ENCODE peak calls at places on chromosomes 7 and 10, in seven cellular contexts. R is stomach, C is HCT116, L is endothelial cell of umbilical vein, V is breast epithelium, T is HepG2, P is prostate gland. B is an unnamed sample.

GRCh38 chr10:118960166-118961090 is 69.1 kb upstream of the NANOS1 start:
- DNase-seq in P (no peak), V (peak; percentile 73), R (no peak), T (no peak), C (no peak), L (no peak), B (no peak)

GRCh38 chr7:159033473-159033825 is 111.2 kb downstream of the VIPR2 start:
- DNase-seq in P (no peak), T (no peak), V (no peak), L (no peak), R (peak; percentile 10), C (no peak), B (no peak)

GRCh38 chr7:70154521-70155180 is 556.4 kb downstream of the AUTS2 start:
- DNase-seq in L (no peak), R (no peak), T (no peak), V (no peak), P (no peak), C (no peak), B (no peak)

GRCh38 chr7:158271646-158272045 is 316.0 kb downstream of the PTPRN2 start:
- DNase-seq in T (no peak), V (peak; percentile 25), C (no peak), R (no peak), P (no peak), L (no peak), B (peak; percentile 24)

GRCh38 chr10:34996843-34997242 is 93.3 kb downstream of the CUL2 start:
- DNase-seq in P (no peak), V (no peak), T (no peak), L (no peak), R (no peak), C (no peak), B (no peak)

GRCh38 chr7:20122073-20122472 is 95.1 kb downstream of the MACC1 start:
- DNase-seq in C (no peak), T (no peak), V (no peak), L (no peak), R (no peak), P (no peak), B (no peak)

GRCh38 chr7:155994253-155994811 is 182.1 kb upstream of the SHH start:
- DNase-seq in C (no peak), R (peak; percentile 21), P (no peak), V (peak; percentile 25), L (no peak), T (no peak), B (no peak)

GRCh38 chr7:105849122-105849855 is 27.1 kb downstream of the ATXN7L1 start:
- DNase-seq in T (peak; percentile 70), C (no peak), R (no peak), P (no peak), L (peak; percentile 58), V (no peak), B (no peak)

GRCh38 chr10:44673245-44673999 is 237.7 kb upstream of the TMEM72 start:
- DNase-seq in T (peak; percentile 6), L (no peak), P (peak; percentile 40), R (peak; percentile 40), C (no peak), V (no peak), B (no peak)

GRCh38 chr10:37534166-37534565 is 323.2 kb downstream of the ZNF248 start:
- DNase-seq in P (no peak), R (no peak), C (no peak), T (no peak), L (no peak), V (no peak), B (no peak)

GRCh38 chr10:84876116-84876999 is 548.0 kb downstream of the CCSER2 start:
- DNase-seq in C (no peak), V (no peak), L (no peak), R (no peak), P (no peak), T (peak; percentile 51), B (no peak)

GRCh38 chr10:97499561-97500296 is 1.0 kb downstream of the UBTD1 start:
- DNase-seq in C (no peak), P (peak; percentile 40), L (peak; percentile 57), V (no peak), T (no peak), R (peak; percentile 57), B (peak; percentile 92)

GRCh38 chr7:70808876-70809275 is 323.1 kb upstream of the GALNT17 start:
- DNase-seq in R (no peak), V (no peak), L (no peak), C (no peak), P (no peak), T (no peak), B (no peak)

GRCh38 chr10:29634764-29635625 is at the start of gene SVIL:
- DNase-seq in V (no peak), L (peak; percentile 67), T (peak; percentile 61), R (no peak), P (peak; percentile 56), C (no peak), B (peak; percentile 95)

GRCh38 chr10:35872666-35873065 is 230.6 kb upstream of the FZD8 start:
- DNase-seq in T (no peak), V (no peak), C (no peak), R (no peak), P (no peak), L (no peak), B (no peak)

GRCh38 chr7:50970092-50970491 is 187.4 kb upstream of the GRB10 start:
- DNase-seq in P (no peak), R (no peak), T (no peak), V (no peak), C (no peak), L (no peak), B (no peak)

GRCh38 chr7:2529161-2530075 is 9.8 kb downstream of the LFNG start:
- DNase-seq in L (peak; percentile 44), R (peak; percentile 63), T (no peak), P (no peak), C (no peak), V (no peak), B (peak; percentile 88)

GRCh38 chr10:119313645-119314044 is 106.3 kb downstream of the GRK5 start:
- DNase-seq in R (no peak), C (no peak), L (no peak), T (no peak), V (no peak), P (no peak), B (no peak)

GRCh38 chr7:68529221-68529620 is 1069.1 kb upstream of the AUTS2 start:
- DNase-seq in P (no peak), L (no peak), R (no peak), C (no peak), V (no peak), T (no peak), B (no peak)

GRCh38 chr10:340646-341045 is 205.4 kb downstream of the ZMYND11 start:
- DNase-seq in R (no peak), C (no peak), L (no peak), P (no peak), V (no peak), T (no peak), B (no peak)

GRCh38 chr7:14602851-14603250 is 299.7 kb downstream of the DGKB start:
- DNase-seq in C (no peak), T (no peak), P (no peak), L (no peak), R (no peak), V (no peak), B (no peak)

GRCh38 chr7:14600766-14601367 is 301.7 kb downstream of the DGKB start:
- DNase-seq in T (no peak), C (no peak), P (no peak), L (no peak), R (no peak), V (no peak), B (no peak)

GRCh38 chr7:14598978-14599377 is 303.6 kb downstream of the DGKB start:
- DNase-seq in T (no peak), C (no peak), L (no peak), V (no peak), R (no peak), P (no peak), B (no peak)

GRCh38 chr7:14606101-14606500 is 296.4 kb downstream of the DGKB start:
- DNase-seq in R (no peak), V (no peak), L (no peak), T (no peak), P (no peak), C (no peak), B (no peak)

DNA sequence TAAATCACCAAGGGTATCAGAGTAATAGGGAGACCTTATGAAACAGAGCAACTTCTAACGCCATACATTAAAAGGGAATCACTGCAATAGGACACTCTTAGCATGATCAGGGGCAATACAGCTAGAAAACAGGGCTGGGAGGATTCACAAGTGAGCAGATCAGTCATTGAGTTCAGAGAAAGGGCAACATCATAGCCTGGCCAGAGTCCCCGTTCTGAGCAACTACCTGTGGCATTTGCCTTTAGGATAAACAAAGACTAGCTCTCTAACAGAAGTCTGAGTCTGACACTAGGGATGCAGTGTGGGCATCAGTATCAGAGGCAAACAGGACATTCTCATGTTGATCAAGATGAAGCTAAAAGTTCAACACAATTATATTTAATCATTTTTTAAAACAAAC is 297.9 kb downstream of the DGKB start:
- DNase-seq in P (no peak), C (no peak), V (no peak), R (no peak), L (no peak), T (no peak), B (no peak)
- TF ChIP-seq POLR2AphosphoS5 in P (no peak), C (no peak), V (no peak), R (no peak), L (no peak), T (no peak), B (no peak)

DNA sequence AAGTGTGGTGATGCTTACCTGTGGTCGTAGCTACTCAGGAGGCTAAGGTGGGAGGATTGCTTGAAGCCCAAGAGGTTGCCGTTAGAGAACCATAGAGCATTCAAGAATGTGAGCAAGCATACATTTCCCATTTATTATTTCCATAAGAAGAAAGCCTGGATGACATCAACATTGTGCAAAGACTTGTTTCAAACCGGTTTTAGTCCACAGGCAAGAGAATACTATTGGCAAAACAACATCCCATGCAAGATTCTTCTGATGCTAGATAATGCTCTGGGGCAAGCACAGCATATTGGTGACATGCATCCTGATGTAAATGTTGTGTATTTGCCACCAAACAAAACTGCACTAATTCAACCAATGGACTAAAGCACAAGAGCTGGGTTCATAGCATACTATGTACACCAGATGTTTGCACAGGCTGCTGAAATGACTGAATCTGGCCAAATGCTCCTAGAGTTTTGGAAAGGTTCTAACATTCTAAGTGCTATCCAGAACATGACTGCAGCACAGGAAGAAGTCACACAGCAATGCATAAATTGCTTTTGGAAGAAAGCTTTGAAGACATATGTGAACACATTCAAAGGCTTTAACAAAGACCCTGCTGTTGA is 42.6 kb downstream of the OTUD1 start:
- DNase-seq in T (no peak), V (no peak), C (no peak), P (no peak), L (no peak), R (no peak), B (no peak)
- H3K4me3 ChIP-seq in T (no peak overlapping the region), V (no peak overlapping the region), C (no peak overlapping the region), P (no peak overlapping the region), L (no peak overlapping the region), R (no peak overlapping the region), B (no peak overlapping the region)

GRCh38 chr10:131679926-131680325 is 220.9 kb upstream of the PPP2R2D start:
- DNase-seq in L (no peak), C (no peak), R (no peak), V (no peak), T (no peak), P (no peak), B (no peak)
- H3K4me1 ChIP-seq in L (no peaks in the 10 kb centered on the region), C (no peaks in the 10 kb centered on the region), R (no peaks in the 10 kb centered on the region), V (no peaks in the 10 kb centered on the region), T (no peaks in the 10 kb centered on the region), P (no peaks in the 10 kb centered on the region), B (no peaks in the 10 kb centered on the region)

DNA sequence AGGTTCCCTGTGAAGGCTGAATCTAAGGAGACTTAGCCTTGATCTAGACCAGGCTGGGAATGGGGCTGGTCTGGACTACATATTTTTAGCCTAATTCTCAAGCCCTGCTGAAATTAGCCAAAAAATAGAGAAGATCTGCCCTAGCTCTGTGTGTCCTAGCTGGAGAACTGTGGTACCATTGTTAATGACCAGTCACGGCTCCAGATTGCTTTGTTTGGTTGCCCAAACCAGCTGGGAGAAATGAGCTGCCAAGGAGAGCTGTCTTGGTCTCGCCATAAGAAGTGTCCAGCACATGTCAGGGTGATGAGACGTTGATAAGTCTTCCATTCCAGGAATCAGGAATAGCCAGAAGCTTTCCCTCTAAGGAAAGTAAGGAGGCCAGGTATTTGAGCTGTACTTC is 20.7 kb downstream of the GBX1 start:
- DNase-seq in L (no peak), T (no peak), P (no peak), V (no peak), C (no peak), R (peak; percentile 10), B (no peak)
- TF ChIP-seq POLR2AphosphoS5 in L (no peak), T (no peak), P (no peak), V (no peak), C (no peak), R (no peak), B (no peak)

B was measured in sigmoid colon.